ENCODE peak calls at places on chromosomes 6 and 20, in ten cellular contexts. One of them, this sample, is unnamed.

GRCh38 chr6:69881322-69882151 is 15.2 kb downstream of the COL19A1 start:
- DNase-seq in SHP77: no peak
- DNase-seq in NCI-H2107: no peak
- DNase-seq in tibial nerve: no peak
- DNase-seq in upper lobe of right lung: no peak
- DNase-seq in Ammon's horn: no peak
- DNase-seq in EL: no peak
- DNase-seq in dorsolateral prefrontal cortex: no peak
- DNase-seq in RWPE1: no peak
- DNase-seq in stimulated activated CD8-positive, alpha-beta memory T cell treated with anti-CD3 and anti-CD28 coated beads, Interleukin-7, amount 100 ng/mL, for 4 hours: no peak
- DNase-seq in this sample: no peak

GRCh38 chr6:2480267-2480966 is 235.0 kb upstream of the GMDS start:
- DNase-seq in dorsolateral prefrontal cortex: peak; percentile 71
- DNase-seq in stimulated activated CD8-positive, alpha-beta memory T cell treated with anti-CD3 and anti-CD28 coated beads, Interleukin-7, amount 100 ng/mL, for 4 hours: no peak
- DNase-seq in SHP77: peak; percentile 16
- DNase-seq in upper lobe of right lung: no peak
- DNase-seq in EL: no peak
- DNase-seq in NCI-H2107: no peak
- DNase-seq in Ammon's horn: peak; percentile 74
- DNase-seq in RWPE1: no peak
- DNase-seq in tibial nerve: no peak
- DNase-seq in this sample: no peak

GRCh38 chr6:14292119-14292518 is 174.5 kb downstream of the CD83 start:
- DNase-seq in EL: no peak
- DNase-seq in tibial nerve: no peak
- DNase-seq in stimulated activated CD8-positive, alpha-beta memory T cell treated with anti-CD3 and anti-CD28 coated beads, Interleukin-7, amount 100 ng/mL, for 4 hours: no peak
- DNase-seq in upper lobe of right lung: no peak
- DNase-seq in Ammon's horn: no peak
- DNase-seq in dorsolateral prefrontal cortex: no peak
- DNase-seq in RWPE1: no peak
- DNase-seq in SHP77: no peak
- DNase-seq in NCI-H2107: no peak
- DNase-seq in this sample: peak; percentile 52

GRCh38 chr6:43269273-43270007 is 26.2 kb downstream of the TTBK1 start:
- DNase-seq in NCI-H2107: no peak
- DNase-seq in SHP77: no peak
- DNase-seq in Ammon's horn: no peak
- DNase-seq in stimulated activated CD8-positive, alpha-beta memory T cell treated with anti-CD3 and anti-CD28 coated beads, Interleukin-7, amount 100 ng/mL, for 4 hours: peak; percentile 58
- DNase-seq in tibial nerve: no peak
- DNase-seq in dorsolateral prefrontal cortex: no peak
- DNase-seq in RWPE1: no peak
- DNase-seq in upper lobe of right lung: peak; percentile 68
- DNase-seq in EL: no peak
- DNase-seq in this sample: no peak

GRCh38 chr20:45752747-45753146 is 30.6 kb downstream of the SPINT4 start:
- DNase-seq in tibial nerve: no peak
- DNase-seq in Ammon's horn: no peak
- DNase-seq in RWPE1: no peak
- DNase-seq in dorsolateral prefrontal cortex: no peak
- DNase-seq in EL: no peak
- DNase-seq in stimulated activated CD8-positive, alpha-beta memory T cell treated with anti-CD3 and anti-CD28 coated beads, Interleukin-7, amount 100 ng/mL, for 4 hours: no peak
- DNase-seq in SHP77: no peak
- DNase-seq in NCI-H2107: no peak
- DNase-seq in upper lobe of right lung: no peak
- DNase-seq in this sample: no peak

GRCh38 chr20:18705490-18705889 is 108.1 kb upstream of the SCP2D1 start:
- DNase-seq in RWPE1: no peak
- DNase-seq in dorsolateral prefrontal cortex: no peak
- DNase-seq in tibial nerve: no peak
- DNase-seq in SHP77: no peak
- DNase-seq in stimulated activated CD8-positive, alpha-beta memory T cell treated with anti-CD3 and anti-CD28 coated beads, Interleukin-7, amount 100 ng/mL, for 4 hours: no peak
- DNase-seq in upper lobe of right lung: no peak
- DNase-seq in EL: peak; percentile 97
- DNase-seq in Ammon's horn: no peak
- DNase-seq in NCI-H2107: no peak
- DNase-seq in this sample: no peak

GRCh38 chr20:24442909-24443308 is 26.5 kb upstream of the SYNDIG1 start:
- DNase-seq in tibial nerve: no peak
- DNase-seq in Ammon's horn: no peak
- DNase-seq in upper lobe of right lung: no peak
- DNase-seq in EL: no peak
- DNase-seq in NCI-H2107: no peak
- DNase-seq in SHP77: no peak
- DNase-seq in dorsolateral prefrontal cortex: no peak
- DNase-seq in stimulated activated CD8-positive, alpha-beta memory T cell treated with anti-CD3 and anti-CD28 coated beads, Interleukin-7, amount 100 ng/mL, for 4 hours: no peak
- DNase-seq in RWPE1: no peak
- DNase-seq in this sample: no peak

GRCh38 chr6:35757461-35758123 is 18.8 kb upstream of the CLPSL2 start:
- DNase-seq in upper lobe of right lung: no peak
- DNase-seq in SHP77: no peak
- DNase-seq in dorsolateral prefrontal cortex: no peak
- DNase-seq in stimulated activated CD8-positive, alpha-beta memory T cell treated with anti-CD3 and anti-CD28 coated beads, Interleukin-7, amount 100 ng/mL, for 4 hours: no peak
- DNase-seq in tibial nerve: no peak
- DNase-seq in EL: peak; percentile 31
- DNase-seq in RWPE1: no peak
- DNase-seq in NCI-H2107: no peak
- DNase-seq in Ammon's horn: peak; percentile 27
- DNase-seq in this sample: no peak

GRCh38 chr6:159729598-159729997 is 2.3 kb downstream of the WTAP start:
- DNase-seq in dorsolateral prefrontal cortex: no peak
- DNase-seq in SHP77: no peak
- DNase-seq in upper lobe of right lung: no peak
- DNase-seq in Ammon's horn: peak; percentile 11
- DNase-seq in RWPE1: no peak
- DNase-seq in NCI-H2107: no peak
- DNase-seq in tibial nerve: no peak
- DNase-seq in EL: no peak
- DNase-seq in stimulated activated CD8-positive, alpha-beta memory T cell treated with anti-CD3 and anti-CD28 coated beads, Interleukin-7, amount 100 ng/mL, for 4 hours: no peak
- DNase-seq in this sample: no peak

GRCh38 chr20:17636523-17637412 is 45.3 kb downstream of the RRBP1 start:
- DNase-seq in SHP77: peak; percentile 75
- DNase-seq in EL: no peak
- DNase-seq in upper lobe of right lung: no peak
- DNase-seq in tibial nerve: no peak
- DNase-seq in RWPE1: no peak
- DNase-seq in NCI-H2107: no peak
- DNase-seq in stimulated activated CD8-positive, alpha-beta memory T cell treated with anti-CD3 and anti-CD28 coated beads, Interleukin-7, amount 100 ng/mL, for 4 hours: no peak
- DNase-seq in dorsolateral prefrontal cortex: peak; percentile 89
- DNase-seq in Ammon's horn: peak; percentile 93
- DNase-seq in this sample: peak; percentile 27

GRCh38 chr20:53656653-53657288 is 63.1 kb upstream of the ZNF217 start:
- DNase-seq in upper lobe of right lung: no peak
- DNase-seq in SHP77: no peak
- DNase-seq in dorsolateral prefrontal cortex: no peak
- DNase-seq in NCI-H2107: no peak
- DNase-seq in EL: peak; percentile 59
- DNase-seq in RWPE1: no peak
- DNase-seq in Ammon's horn: no peak
- DNase-seq in stimulated activated CD8-positive, alpha-beta memory T cell treated with anti-CD3 and anti-CD28 coated beads, Interleukin-7, amount 100 ng/mL, for 4 hours: no peak
- DNase-seq in tibial nerve: no peak
- DNase-seq in this sample: no peak

GRCh38 chr6:40183902-40184301 is 249.6 kb upstream of the MOCS1 start:
- DNase-seq in tibial nerve: no peak
- DNase-seq in upper lobe of right lung: no peak
- DNase-seq in Ammon's horn: no peak
- DNase-seq in stimulated activated CD8-positive, alpha-beta memory T cell treated with anti-CD3 and anti-CD28 coated beads, Interleukin-7, amount 100 ng/mL, for 4 hours: no peak
- DNase-seq in NCI-H2107: no peak
- DNase-seq in dorsolateral prefrontal cortex: no peak
- DNase-seq in RWPE1: no peak
- DNase-seq in EL: no peak
- DNase-seq in SHP77: no peak
- DNase-seq in this sample: no peak

GRCh38 chr6:91490672-91491071 is 903.8 kb upstream of the MAP3K7 start:
- DNase-seq in RWPE1: no peak
- DNase-seq in dorsolateral prefrontal cortex: no peak
- DNase-seq in stimulated activated CD8-positive, alpha-beta memory T cell treated with anti-CD3 and anti-CD28 coated beads, Interleukin-7, amount 100 ng/mL, for 4 hours: no peak
- DNase-seq in tibial nerve: no peak
- DNase-seq in upper lobe of right lung: no peak
- DNase-seq in Ammon's horn: no peak
- DNase-seq in SHP77: no peak
- DNase-seq in EL: no peak
- DNase-seq in NCI-H2107: no peak
- DNase-seq in this sample: no peak

GRCh38 chr6:27312146-27312949 is at the start of gene POM121L2:
- DNase-seq in stimulated activated CD8-positive, alpha-beta memory T cell treated with anti-CD3 and anti-CD28 coated beads, Interleukin-7, amount 100 ng/mL, for 4 hours: peak; percentile 40
- DNase-seq in EL: peak; percentile 60
- DNase-seq in dorsolateral prefrontal cortex: no peak
- DNase-seq in RWPE1: peak; percentile 77
- DNase-seq in NCI-H2107: peak; percentile 6
- DNase-seq in tibial nerve: no peak
- DNase-seq in SHP77: peak; percentile 58
- DNase-seq in upper lobe of right lung: peak; percentile 76
- DNase-seq in Ammon's horn: peak; percentile 29
- DNase-seq in this sample: peak; percentile 86

GRCh38 chr20:51460569-51461265 is 81.8 kb downstream of the NFATC2 start:
- DNase-seq in SHP77: no peak
- DNase-seq in upper lobe of right lung: no peak
- DNase-seq in tibial nerve: no peak
- DNase-seq in EL: no peak
- DNase-seq in dorsolateral prefrontal cortex: no peak
- DNase-seq in stimulated activated CD8-positive, alpha-beta memory T cell treated with anti-CD3 and anti-CD28 coated beads, Interleukin-7, amount 100 ng/mL, for 4 hours: no peak
- DNase-seq in NCI-H2107: no peak
- DNase-seq in Ammon's horn: no peak
- DNase-seq in RWPE1: no peak
- DNase-seq in this sample: no peak

GRCh38 chr20:48626226-48626937 is 201.4 kb downstream of the PREX1 start:
- DNase-seq in Ammon's horn: no peak
- DNase-seq in stimulated activated CD8-positive, alpha-beta memory T cell treated with anti-CD3 and anti-CD28 coated beads, Interleukin-7, amount 100 ng/mL, for 4 hours: no peak
- DNase-seq in tibial nerve: no peak
- DNase-seq in upper lobe of right lung: no peak
- DNase-seq in SHP77: no peak
- DNase-seq in NCI-H2107: no peak
- DNase-seq in dorsolateral prefrontal cortex: no peak
- DNase-seq in EL: no peak
- DNase-seq in RWPE1: no peak
- DNase-seq in this sample: no peak

GRCh38 chr20:46283426-46283825 is 24.9 kb downstream of the CDH22 start:
- DNase-seq in RWPE1: peak; percentile 87
- DNase-seq in NCI-H2107: no peak
- DNase-seq in upper lobe of right lung: no peak
- DNase-seq in Ammon's horn: no peak
- DNase-seq in dorsolateral prefrontal cortex: no peak
- DNase-seq in stimulated activated CD8-positive, alpha-beta memory T cell treated with anti-CD3 and anti-CD28 coated beads, Interleukin-7, amount 100 ng/mL, for 4 hours: no peak
- DNase-seq in SHP77: no peak
- DNase-seq in tibial nerve: no peak
- DNase-seq in EL: no peak
- DNase-seq in this sample: no peak

GRCh38 chr6:134093007-134093573 is 40.7 kb upstream of the SLC2A12 start:
- DNase-seq in stimulated activated CD8-positive, alpha-beta memory T cell treated with anti-CD3 and anti-CD28 coated beads, Interleukin-7, amount 100 ng/mL, for 4 hours: no peak
- DNase-seq in RWPE1: no peak
- DNase-seq in tibial nerve: no peak
- DNase-seq in SHP77: peak; percentile 21
- DNase-seq in EL: no peak
- DNase-seq in Ammon's horn: no peak
- DNase-seq in dorsolateral prefrontal cortex: no peak
- DNase-seq in NCI-H2107: peak; percentile 7
- DNase-seq in upper lobe of right lung: no peak
- DNase-seq in this sample: peak; percentile 35

GRCh38 chr20:15100506-15101160 is 763.2 kb upstream of the FLRT3 start:
- DNase-seq in SHP77: no peak
- DNase-seq in upper lobe of right lung: no peak
- DNase-seq in NCI-H2107: no peak
- DNase-seq in tibial nerve: no peak
- DNase-seq in Ammon's horn: peak; percentile 10
- DNase-seq in dorsolateral prefrontal cortex: no peak
- DNase-seq in RWPE1: peak; percentile 4
- DNase-seq in EL: no peak
- DNase-seq in stimulated activated CD8-positive, alpha-beta memory T cell treated with anti-CD3 and anti-CD28 coated beads, Interleukin-7, amount 100 ng/mL, for 4 hours: no peak
- DNase-seq in this sample: no peak

GRCh38 chr6:131059486-131059885 is 3.6 kb downstream of the EPB41L2 start:
- DNase-seq in SHP77: no peak
- DNase-seq in NCI-H2107: no peak
- DNase-seq in Ammon's horn: no peak
- DNase-seq in RWPE1: no peak
- DNase-seq in EL: peak; percentile 80
- DNase-seq in dorsolateral prefrontal cortex: no peak
- DNase-seq in upper lobe of right lung: no peak
- DNase-seq in stimulated activated CD8-positive, alpha-beta memory T cell treated with anti-CD3 and anti-CD28 coated beads, Interleukin-7, amount 100 ng/mL, for 4 hours: no peak
- DNase-seq in tibial nerve: no peak
- DNase-seq in this sample: no peak

GRCh38 chr6:163415620-163416379 is 1.3 kb downstream of the QKI start:
- DNase-seq in Ammon's horn: peak; percentile 36
- DNase-seq in RWPE1: peak; percentile 64
- DNase-seq in SHP77: no peak
- DNase-seq in dorsolateral prefrontal cortex: no peak
- DNase-seq in tibial nerve: no peak
- DNase-seq in stimulated activated CD8-positive, alpha-beta memory T cell treated with anti-CD3 and anti-CD28 coated beads, Interleukin-7, amount 100 ng/mL, for 4 hours: no peak
- DNase-seq in EL: peak; percentile 64
- DNase-seq in upper lobe of right lung: peak; percentile 75
- DNase-seq in NCI-H2107: no peak
- DNase-seq in this sample: no peak

GRCh38 chr6:100459291-100459690 is 5.4 kb downstream of the SIM1 start:
- DNase-seq in RWPE1: no peak
- DNase-seq in EL: peak; percentile 49
- DNase-seq in tibial nerve: no peak
- DNase-seq in Ammon's horn: no peak
- DNase-seq in NCI-H2107: no peak
- DNase-seq in SHP77: no peak
- DNase-seq in stimulated activated CD8-positive, alpha-beta memory T cell treated with anti-CD3 and anti-CD28 coated beads, Interleukin-7, amount 100 ng/mL, for 4 hours: no peak
- DNase-seq in dorsolateral prefrontal cortex: no peak
- DNase-seq in upper lobe of right lung: no peak
- DNase-seq in this sample: no peak

GRCh38 chr20:3687655-3688054 is 5.8 kb upstream of the ADAM33 start:
- DNase-seq in Ammon's horn: peak; percentile 57
- DNase-seq in upper lobe of right lung: no peak
- DNase-seq in tibial nerve: no peak
- DNase-seq in EL: peak; percentile 68
- DNase-seq in stimulated activated CD8-positive, alpha-beta memory T cell treated with anti-CD3 and anti-CD28 coated beads, Interleukin-7, amount 100 ng/mL, for 4 hours: no peak
- DNase-seq in dorsolateral prefrontal cortex: peak; percentile 38
- DNase-seq in NCI-H2107: no peak
- DNase-seq in RWPE1: peak; percentile 57
- DNase-seq in SHP77: no peak
- DNase-seq in this sample: no peak

GRCh38 chr6:41071501-41071922 is 644 bp downstream of the OARD1 start:
- DNase-seq in NCI-H2107: no peak
- DNase-seq in EL: no peak
- DNase-seq in dorsolateral prefrontal cortex: no peak
- DNase-seq in RWPE1: no peak
- DNase-seq in stimulated activated CD8-positive, alpha-beta memory T cell treated with anti-CD3 and anti-CD28 coated beads, Interleukin-7, amount 100 ng/mL, for 4 hours: peak; percentile 54
- DNase-seq in upper lobe of right lung: no peak
- DNase-seq in Ammon's horn: peak; percentile 92
- DNase-seq in tibial nerve: no peak
- DNase-seq in SHP77: no peak
- DNase-seq in this sample: no peak

GRCh38 chr6:90714319-90714718 is 127.4 kb upstream of the MAP3K7 start:
- DNase-seq in tibial nerve: no peak
- DNase-seq in NCI-H2107: no peak
- DNase-seq in dorsolateral prefrontal cortex: no peak
- DNase-seq in stimulated activated CD8-positive, alpha-beta memory T cell treated with anti-CD3 and anti-CD28 coated beads, Interleukin-7, amount 100 ng/mL, for 4 hours: no peak
- DNase-seq in Ammon's horn: no peak
- DNase-seq in upper lobe of right lung: no peak
- DNase-seq in EL: no peak
- DNase-seq in RWPE1: no peak
- DNase-seq in SHP77: no peak
- DNase-seq in this sample: no peak

GRCh38 chr6:118744261-118744941 is 93.0 kb upstream of the CEP85L start:
- DNase-seq in EL: peak; percentile 75
- DNase-seq in stimulated activated CD8-positive, alpha-beta memory T cell treated with anti-CD3 and anti-CD28 coated beads, Interleukin-7, amount 100 ng/mL, for 4 hours: no peak
- DNase-seq in dorsolateral prefrontal cortex: no peak
- DNase-seq in Ammon's horn: no peak
- DNase-seq in tibial nerve: no peak
- DNase-seq in upper lobe of right lung: no peak
- DNase-seq in RWPE1: no peak
- DNase-seq in NCI-H2107: no peak
- DNase-seq in SHP77: no peak
- DNase-seq in this sample: no peak

GRCh38 chr6:43275782-43276179 is 22.3 kb upstream of the SLC22A7 start:
- DNase-seq in tibial nerve: no peak
- DNase-seq in Ammon's horn: no peak
- DNase-seq in EL: no peak
- DNase-seq in SHP77: no peak
- DNase-seq in stimulated activated CD8-positive, alpha-beta memory T cell treated with anti-CD3 and anti-CD28 coated beads, Interleukin-7, amount 100 ng/mL, for 4 hours: no peak
- DNase-seq in NCI-H2107: no peak
- DNase-seq in RWPE1: no peak
- DNase-seq in dorsolateral prefrontal cortex: no peak
- DNase-seq in upper lobe of right lung: no peak
- DNase-seq in this sample: no peak

GRCh38 chr6:70277480-70277879 is 25.4 kb downstream of the COL9A1 start:
- DNase-seq in SHP77: no peak
- DNase-seq in tibial nerve: no peak
- DNase-seq in RWPE1: no peak
- DNase-seq in upper lobe of right lung: no peak
- DNase-seq in NCI-H2107: no peak
- DNase-seq in stimulated activated CD8-positive, alpha-beta memory T cell treated with anti-CD3 and anti-CD28 coated beads, Interleukin-7, amount 100 ng/mL, for 4 hours: no peak
- DNase-seq in Ammon's horn: no peak
- DNase-seq in EL: no peak
- DNase-seq in dorsolateral prefrontal cortex: no peak
- DNase-seq in this sample: no peak